ENCODE peak calls at places on chromosomes 7 and 10, in four cellular contexts. M, W, J and E are unnamed samples.
A peak's percentile ranks its signal among the peaks of the same experiment; 100 is the strongest.

GRCh38 chr7:7924303-7924702 is 44.3 kb upstream of the GLCCI1 start:
- DNase-seq in M (no peak), W (no peak), J (no peak), E (no peak)

GRCh38 chr10:84097787-84098353 is 41.4 kb upstream of the GHITM start:
- DNase-seq in M (no peak), W (no peak), J (no peak), E (no peak)

GRCh38 chr10:86724445-86724844 is 32.0 kb upstream of the BMPR1A start:
- DNase-seq in M (no peak), W (no peak), J (no peak), E (no peak)

GRCh38 chr7:211715-212058 is 19.3 kb downstream of the FAM20C start:
- DNase-seq in M (no peak), W (no peak), J (no peak), E (no peak)

GRCh38 chr10:124903119-124903518 is 38.8 kb upstream of the ZRANB1 start:
- DNase-seq in M (no peak), W (no peak), J (no peak), E (no peak)

GRCh38 chr7:37363536-37364172 is 85.0 kb downstream of the ELMO1 start:
- DNase-seq in M (no peak), W (no peak), J (no peak), E (no peak)

GRCh38 chr7:18356195-18356645 is 139.3 kb upstream of the HDAC9 start:
- DNase-seq in M (no peak), W (no peak), J (no peak), E (peak; percentile 41)

GRCh38 chr7:45924283-45924682 is 3.2 kb upstream of the IGFBP3 start:
- DNase-seq in M (no peak), W (no peak), J (no peak), E (no peak)

GRCh38 chr10:52198540-52198939 is 115.5 kb upstream of the DKK1 start:
- DNase-seq in M (no peak), W (no peak), J (no peak), E (no peak)

GRCh38 chr7:1531979-1532455 is 1.5 kb downstream of the MAFK start:
- DNase-seq in M (peak; percentile 30), W (no peak), J (no peak), E (no peak)

GRCh38 chr10:8325417-8325980 is 271.0 kb downstream of the GATA3 start:
- DNase-seq in M (no peak), W (no peak), J (no peak), E (no peak)

GRCh38 chr7:825386-825785 is 6.9 kb upstream of the SUN1 start:
- DNase-seq in M (no peak), W (no peak), J (no peak), E (no peak)

GRCh38 chr7:17495655-17496396 is 197.4 kb downstream of the AHR start:
- DNase-seq in M (no peak), W (no peak), J (no peak), E (no peak)

GRCh38 chr10:35696888-35697287 is 54.8 kb upstream of the FZD8 start:
- DNase-seq in M (no peak), W (no peak), J (no peak), E (no peak)

GRCh38 chr7:128201067-128201689 is 39.9 kb upstream of the LEP start:
- DNase-seq in M (no peak), W (peak; percentile 37), J (no peak), E (no peak)

GRCh38 chr10:132480356-132480755 is 57.2 kb upstream of the INPP5A start:
- DNase-seq in M (no peak), W (no peak), J (no peak), E (no peak)

GRCh38 chr10:1378473-1378872 is 322.3 kb downstream of the WDR37 start:
- DNase-seq in M (no peak), W (no peak), J (peak; percentile 38), E (no peak)

GRCh38 chr10:14144491-14144890 is 186.2 kb downstream of the FRMD4A start:
- DNase-seq in M (no peak), W (no peak), J (no peak), E (no peak)

GRCh38 chr7:115851291-115851690 is 179.3 kb downstream of the TFEC start:
- DNase-seq in M (no peak), W (no peak), J (no peak), E (peak; percentile 7)

GRCh38 chr7:47311891-47312290 is 270.0 kb downstream of the TNS3 start:
- DNase-seq in M (no peak), W (no peak), J (no peak), E (no peak)

GRCh38 chr7:141999219-141999618 is 3.5 kb downstream of the MGAM start:
- DNase-seq in M (no peak), W (no peak), J (no peak), E (no peak)

GRCh38 chr10:118374404-118374803 is 32.3 kb upstream of the FAM204A start:
- DNase-seq in M (no peak), W (no peak), J (no peak), E (no peak)

GRCh38 chr7:49787980-49788379 is 14.5 kb downstream of the VWC2 start:
- DNase-seq in M (no peak), W (no peak), J (no peak), E (no peak)

GRCh38 chr10:44253769-44254462 is 131.0 kb downstream of the CXCL12 start:
- DNase-seq in M (peak; percentile 70), W (no peak), J (no peak), E (no peak)

DNA sequence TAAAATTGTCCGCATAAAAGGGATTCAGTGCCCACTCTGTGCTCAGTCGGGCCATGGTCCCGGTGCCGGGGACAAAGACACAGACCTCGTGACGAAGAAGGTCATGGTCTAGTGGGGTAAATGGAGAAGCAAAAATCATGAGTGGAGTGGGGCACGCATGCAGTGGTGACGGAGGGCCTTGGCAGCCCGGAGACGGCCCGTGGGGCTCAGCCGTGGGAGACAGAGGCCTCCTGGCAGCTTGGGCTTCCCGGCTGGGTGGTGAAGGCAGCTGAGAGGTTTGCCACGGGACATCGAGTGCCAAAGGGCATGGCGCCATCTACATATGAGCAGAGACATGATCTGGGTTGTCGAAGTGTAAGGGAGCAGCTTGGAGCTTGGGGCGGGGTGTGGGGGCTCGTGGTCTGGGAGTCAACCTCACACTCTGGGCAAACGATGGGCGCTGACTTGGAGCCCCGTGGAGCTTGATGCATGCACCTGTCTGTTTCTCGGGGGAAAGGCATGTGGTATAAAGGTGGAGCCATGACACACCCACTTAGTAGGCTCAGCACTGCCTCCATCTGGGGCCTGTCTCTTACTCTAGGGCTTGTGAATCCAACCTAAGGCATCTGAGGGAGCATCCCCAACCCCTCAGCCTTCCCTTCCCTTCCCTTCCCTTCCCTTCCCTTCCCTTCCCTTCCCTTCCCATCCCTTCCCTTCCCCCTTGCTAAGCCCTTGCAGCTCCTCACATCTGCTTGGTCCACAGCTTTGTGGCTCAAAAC is 151.0 kb upstream of the INSYN2A start:
- DNase-seq in M (no peak), W (no peak), J (no peak), E (no peak)
- TF ChIP-seq CTCF in M (no peak), W (no peak), J (no peak), E (no peak)

GRCh38 chr7:16411391-16411790 is 9.9 kb downstream of the CRPPA start:
- DNase-seq in M (no peak), W (no peak), J (no peak), E (no peak)

GRCh38 chr7:16404631-16405030 is 16.7 kb downstream of the CRPPA start:
- DNase-seq in M (no peak), W (no peak), J (no peak), E (no peak)

GRCh38 chr7:16412535-16413247 is 8.6 kb downstream of the CRPPA start:
- DNase-seq in M (peak; percentile 36), W (no peak), J (no peak), E (no peak)

DNA sequence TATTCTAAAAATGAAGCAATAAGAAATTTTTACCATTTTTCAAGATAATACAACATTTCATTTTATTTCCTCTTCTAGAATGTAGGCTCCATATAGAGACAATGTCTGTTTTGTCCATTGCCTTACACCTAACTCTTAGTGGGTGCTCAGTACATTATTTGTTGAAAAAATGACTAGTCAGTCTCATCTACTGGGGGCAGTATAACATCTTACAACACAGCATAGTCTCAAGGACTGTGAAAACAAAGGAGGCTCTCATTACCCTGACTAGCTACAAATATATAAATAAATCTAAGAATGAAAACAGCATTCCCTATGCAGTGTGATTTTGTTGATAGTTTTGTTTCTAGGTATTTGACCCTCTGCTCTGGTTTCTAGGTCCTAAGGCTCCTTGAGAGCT is 11.6 kb downstream of the CRPPA start:
- DNase-seq in M (no peak), W (no peak), J (no peak), E (no peak)
- TF ChIP-seq CTCF in M (no peak), W (no peak), J (no peak), E (no peak)

GRCh38 chr7:110007316-110007910 is 1083.5 kb upstream of the LRRN3 start:
- DNase-seq in M (no peak), W (no peak), J (no peak), E (no peak)
- TF ChIP-seq CTCF in M (no peak), W (no peak), J (no peak), E (no peak)

GRCh38 chr7:42237891-42238531 is 1.0 kb upstream of the GLI3 start:
- DNase-seq in M (peak; percentile 76), W (no peak), J (peak; percentile 90), E (no peak)

GRCh38 chr7:42238709-42239395 is 1.8 kb upstream of the GLI3 start:
- DNase-seq in M (no peak), W (no peak), J (no peak), E (no peak)

GRCh38 chr7:42235734-42236133 is 1.3 kb downstream of the GLI3 start:
- DNase-seq in M (no peak), W (no peak), J (no peak), E (no peak)

GRCh38 chr7:42236266-42237161 is 495 bp downstream of the GLI3 start:
- DNase-seq in M (peak; percentile 49), W (no peak), J (peak; percentile 90), E (peak; percentile 68)

DNA sequence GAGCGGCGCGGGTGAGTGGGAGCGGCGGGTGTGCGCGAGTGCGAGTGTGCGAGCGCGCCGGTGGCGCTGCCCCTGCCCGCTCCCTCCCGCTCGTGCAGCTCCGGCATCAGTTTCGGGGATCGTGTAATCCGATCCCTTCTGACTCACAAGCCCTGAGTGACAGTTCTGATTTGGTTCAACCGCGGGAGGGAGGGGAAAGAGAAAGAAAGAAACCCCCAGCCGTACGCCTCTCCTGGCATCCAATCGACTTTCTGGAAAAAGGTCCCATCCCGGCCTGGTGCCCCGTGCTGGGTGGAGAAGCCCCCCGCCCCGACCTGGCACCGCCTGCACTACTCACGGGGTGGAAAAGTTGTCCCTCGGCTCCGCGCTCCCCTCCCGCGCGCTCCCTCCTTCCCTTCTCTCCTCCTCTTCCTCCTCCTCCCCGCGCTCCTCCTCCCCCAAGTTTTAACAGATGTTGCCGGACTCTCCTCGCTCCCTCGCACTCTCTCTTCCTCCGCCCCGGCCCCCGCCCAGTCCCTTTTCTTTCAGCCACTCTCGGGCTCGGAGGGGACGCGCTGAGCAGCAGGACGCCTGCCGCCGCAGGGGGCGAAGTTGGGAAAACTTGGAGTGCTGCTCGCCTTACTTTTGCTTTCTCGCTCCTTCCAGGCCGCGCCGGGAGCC is at the start of gene GLI3:
- DNase-seq in M (peak; percentile 90), W (no peak), J (peak; percentile 95), E (peak; percentile 84)
- TF ChIP-seq CTCF in M (no peak), W (no peak), J (peak; percentile 10), E (no peak)

DNA sequence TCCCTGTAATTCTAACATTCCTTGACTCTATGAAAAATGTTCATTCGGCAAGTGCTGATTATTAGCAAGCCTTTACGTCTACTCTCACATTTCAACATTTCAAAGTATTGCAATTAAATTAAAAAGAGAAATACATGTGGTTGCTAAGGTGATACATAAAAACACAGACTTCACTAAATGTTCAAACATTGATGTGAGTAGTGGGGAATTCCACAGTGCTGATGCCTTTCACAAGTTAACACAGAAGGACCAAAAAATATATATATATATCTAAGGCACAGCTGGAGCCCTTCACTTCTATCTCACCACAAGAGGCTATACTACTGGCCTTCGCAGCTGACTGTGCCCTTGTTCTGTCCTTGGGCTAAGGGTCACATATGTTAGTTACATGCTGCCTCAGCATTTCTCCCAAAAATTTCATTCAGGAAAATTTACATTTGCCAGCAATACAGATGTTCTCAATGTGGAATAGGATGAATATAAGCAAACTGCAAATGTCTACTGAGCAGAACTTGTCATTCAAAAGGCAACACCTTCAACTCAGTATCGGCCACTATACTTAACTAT is 13.9 kb downstream of the CTTNBP2 start:
- DNase-seq in M (no peak), W (no peak), J (no peak), E (no peak)
- TF ChIP-seq CTCF in M (no peak), W (no peak), J (no peak), E (no peak)